ENCODE peak calls at places on chromosomes 12 and 14, in six cellular contexts. R is left lung, H is psoas muscle, Q is GM03348, F is fibroblast of mammary gland, X is fibroblast of lung. J is an unnamed sample.

GRCh38 chr12:1289371-1290155 is 298.5 kb downstream of the ERC1 start:
- DNase-seq in X (no peak), H (no peak), R (no peak), Q (no peak), F (no peak), J (no peak)

GRCh38 chr14:73260574-73260973 is 23.3 kb downstream of the PAPLN start:
- DNase-seq in H (no peak), F (no peak), R (no peak), Q (no peak), X (no peak), J (no peak)

GRCh38 chr12:76260390-76260748 is 87.8 kb downstream of the BBS10 start:
- DNase-seq in H (no peak), F (peak; percentile 87), X (peak; percentile 65), R (no peak), Q (no peak), J (peak; percentile 47)

GRCh38 chr14:101598159-101598558 is 36.9 kb downstream of the DIO3 start:
- DNase-seq in R (peak; percentile 44), Q (no peak), X (no peak), H (no peak), F (no peak), J (no peak)

GRCh38 chr12:42969357-42969756 is 379.8 kb upstream of the PRICKLE1 start:
- DNase-seq in Q (no peak), H (peak; percentile 49), X (no peak), F (peak; percentile 21), R (no peak), J (peak; percentile 17)

GRCh38 chr14:100294213-100294962 is 11.9 kb downstream of the SLC25A29 start:
- DNase-seq in F (peak; percentile 36), R (peak; percentile 46), Q (no peak), H (peak; percentile 73), X (no peak), J (peak; percentile 28)

GRCh38 chr12:14833952-14834351 is 9.4 kb downstream of the ART4 start:
- DNase-seq in Q (no peak), X (peak; percentile 64), R (no peak), F (peak; percentile 15), H (no peak), J (no peak)

GRCh38 chr12:6782903-6783571 is 6.3 kb upstream of the CD4 start:
- DNase-seq in Q (no peak), F (no peak), H (no peak), X (no peak), R (no peak), J (no peak)

GRCh38 chr14:64117671-64118402 is 176.3 kb downstream of the ESR2 start:
- DNase-seq in F (peak; percentile 78), Q (peak; percentile 17), R (no peak), X (peak; percentile 91), H (peak; percentile 85), J (peak; percentile 84)

GRCh38 chr14:31947680-31948580 is 129.2 kb upstream of the ARHGAP5 start:
- DNase-seq in R (no peak), X (no peak), Q (no peak), H (no peak), F (no peak), J (no peak)

GRCh38 chr12:5123921-5124320 is 80.2 kb downstream of the KCNA5 start:
- DNase-seq in X (peak; percentile 72), H (no peak), F (no peak), Q (peak; percentile 23), R (no peak), J (no peak)

GRCh38 chr14:70289138-70289537 is 70.3 kb downstream of the COX16 start:
- DNase-seq in Q (no peak), X (no peak), H (no peak), R (no peak), F (no peak), J (no peak)

GRCh38 chr14:38078393-38078792 is 129.3 kb upstream of the SSTR1 start:
- DNase-seq in Q (no peak), X (no peak), H (no peak), F (no peak), R (no peak), J (no peak)

GRCh38 chr12:46266869-46267617 is 1.8 kb downstream of the SLC38A1 start:
- DNase-seq in F (peak; percentile 43), R (peak; percentile 88), H (peak; percentile 57), Q (peak; percentile 64), X (peak; percentile 76), J (peak; percentile 78)

GRCh38 chr14:24900281-24900868 is 149.6 kb downstream of the STXBP6 start:
- DNase-seq in H (no peak), Q (peak; percentile 67), X (peak; percentile 41), F (peak; percentile 92), R (no peak), J (no peak)

GRCh38 chr14:67764496-67764895 is 51.9 kb downstream of the ZFYVE26 start:
- DNase-seq in X (no peak), R (no peak), F (no peak), Q (no peak), H (no peak), J (no peak)

GRCh38 chr14:106622200-106622745 is 1095.9 kb downstream of the TMEM121 start:
- DNase-seq in Q (no peak), F (no peak), H (no peak), X (no peak), R (no peak), J (no peak)

GRCh38 chr12:85325452-85325851 is 45.4 kb downstream of the ALX1 start:
- DNase-seq in Q (no peak), H (no peak), F (no peak), X (no peak), R (no peak), J (no peak)

GRCh38 chr12:499837-500458 is 40.2 kb downstream of the B4GALNT3 start:
- DNase-seq in Q (no peak), X (no peak), H (no peak), R (no peak), F (no peak), J (no peak)

GRCh38 chr12:27814411-27814810 is 34.4 kb upstream of the MANSC4 start:
- DNase-seq in Q (no peak), F (peak; percentile 13), R (no peak), H (no peak), X (peak; percentile 7), J (no peak)

GRCh38 chr12:4383304-4383865 is 3.9 kb upstream of the FGF23 start:
- DNase-seq in R (no peak), F (no peak), Q (no peak), X (no peak), H (no peak), J (no peak)

GRCh38 chr12:20492251-20492728 is 124.0 kb downstream of the PDE3A start:
- DNase-seq in Q (no peak), F (peak; percentile 82), R (no peak), H (no peak), X (peak; percentile 69), J (no peak)

GRCh38 chr14:77082356-77082755 is 15.7 kb upstream of the CIPC start:
- DNase-seq in X (no peak), H (no peak), Q (no peak), R (no peak), F (no peak), J (no peak)

GRCh38 chr12:124830306-124830705 is 33.4 kb downstream of the SCARB1 start:
- DNase-seq in Q (no peak), F (no peak), R (peak; percentile 3), X (no peak), H (no peak), J (no peak)

GRCh38 chr12:3097186-3097804 is 20.1 kb downstream of the TSPAN9 start:
- DNase-seq in R (no peak), F (no peak), Q (no peak), H (peak; percentile 68), X (peak; percentile 53), J (peak; percentile 33)

GRCh38 chr14:105067140-105067968 is 2.1 kb upstream of the GPR132 start:
- DNase-seq in X (peak; percentile 46), Q (peak; percentile 47), H (peak; percentile 40), F (peak; percentile 29), R (peak; percentile 77), J (no peak)

GRCh38 chr14:26719514-26719913 is 121.7 kb upstream of the NOVA1 start:
- DNase-seq in H (no peak), X (peak; percentile 83), Q (no peak), R (no peak), F (peak; percentile 80), J (no peak)

GRCh38 chr14:34785223-34786006 is 71.0 kb upstream of the CFL2 start:
- DNase-seq in Q (no peak), F (no peak), X (no peak), R (no peak), H (no peak), J (no peak)

GRCh38 chr12:93766371-93766770 is 89.2 kb downstream of the CRADD start:
- DNase-seq in H (no peak), F (no peak), X (no peak), R (no peak), Q (no peak), J (no peak)

GRCh38 chr14:67618617-67619063 is 1.1 kb upstream of the ARG2 start:
- DNase-seq in H (no peak), Q (peak; percentile 83), F (peak; percentile 82), X (peak; percentile 71), R (no peak), J (no peak)

GRCh38 chr12:51864701-51865469 is 16.4 kb upstream of the FIGNL2 start:
- DNase-seq in Q (no peak), F (peak; percentile 10), R (peak; percentile 37), H (peak; percentile 20), X (no peak), J (no peak)

GRCh38 chr14:55146425-55146824 is 17.4 kb downstream of the LGALS3 start:
- DNase-seq in Q (no peak), F (no peak), H (peak; percentile 53), X (no peak), R (no peak), J (no peak)

GRCh38 chr14:89011727-89012271 is 187.3 kb downstream of the TTC8 start:
- DNase-seq in X (no peak), R (no peak), F (no peak), Q (no peak), H (no peak), J (no peak)

GRCh38 chr14:23544511-23545447 is 6.8 kb downstream of the ZFHX2 start:
- DNase-seq in X (no peak), H (peak; percentile 83), R (peak; percentile 71), F (no peak), Q (no peak), J (peak; percentile 57)